ENCODE peak calls at places on chromosomes 6 and 20, in ten cellular contexts. L is spleen, N is foreskin keratinocyte, T is PC-3, C is mucosa of descending colon, J is astrocyte of the spinal cord, R is AG04450, M is endodermal cell, D is ovary, G is choroid plexus epithelial cell. F is an unnamed sample.

GRCh38 chr20:32067234-32067821 is 15.3 kb downstream of the HCK start:
- DNase-seq in C (no peak), D (no peak), L (no peak), R (peak; percentile 36), M (no peak), N (no peak), T (peak; percentile 24), G (peak; percentile 83), J (peak; percentile 47), F (no peak)

GRCh38 chr6:36463686-36464085 is 20.9 kb downstream of the KCTD20 start:
- DNase-seq in R (no peak), M (no peak), T (no peak), L (no peak), J (no peak), N (no peak), D (no peak), G (peak; percentile 47), C (no peak), F (no peak)

GRCh38 chr6:17015551-17016381 is 86.1 kb upstream of the STMND1 start:
- DNase-seq in D (peak; percentile 19), M (no peak), N (no peak), C (peak; percentile 52), L (peak; percentile 84), R (no peak), G (peak; percentile 55), J (no peak), T (no peak), F (no peak)

GRCh38 chr6:107196143-107196542 is 80.8 kb upstream of the BEND3 start:
- DNase-seq in N (no peak), J (no peak), C (no peak), D (no peak), G (no peak), R (no peak), M (no peak), L (no peak), T (no peak), F (no peak)

GRCh38 chr6:21785162-21785561 is 191.6 kb downstream of the SOX4 start:
- DNase-seq in D (no peak), L (no peak), C (no peak), M (no peak), J (no peak), R (no peak), T (no peak), N (no peak), G (no peak), F (no peak)

GRCh38 chr6:35096129-35096852 is 44.8 kb downstream of the TCP11 start:
- DNase-seq in N (peak; percentile 41), G (peak; percentile 70), J (peak; percentile 66), R (peak; percentile 24), C (no peak), L (no peak), D (no peak), T (peak; percentile 80), M (no peak), F (no peak)

GRCh38 chr6:114281496-114281895 is 61.3 kb downstream of the HS3ST5 start:
- DNase-seq in M (no peak), R (no peak), C (no peak), J (no peak), G (no peak), N (no peak), D (no peak), L (no peak), T (no peak), F (no peak)

GRCh38 chr6:6696867-6697531 is 108.5 kb downstream of the LY86 start:
- DNase-seq in L (peak; percentile 86), M (peak; percentile 92), G (peak; percentile 79), R (no peak), C (peak; percentile 90), T (peak; percentile 90), D (peak; percentile 79), J (peak; percentile 72), N (no peak), F (peak; percentile 37)

GRCh38 chr6:28712982-28713381 is 187.3 kb downstream of the GPX5 start:
- DNase-seq in L (no peak), D (no peak), N (no peak), J (no peak), M (no peak), T (no peak), G (no peak), R (no peak), C (no peak), F (no peak)

DNA sequence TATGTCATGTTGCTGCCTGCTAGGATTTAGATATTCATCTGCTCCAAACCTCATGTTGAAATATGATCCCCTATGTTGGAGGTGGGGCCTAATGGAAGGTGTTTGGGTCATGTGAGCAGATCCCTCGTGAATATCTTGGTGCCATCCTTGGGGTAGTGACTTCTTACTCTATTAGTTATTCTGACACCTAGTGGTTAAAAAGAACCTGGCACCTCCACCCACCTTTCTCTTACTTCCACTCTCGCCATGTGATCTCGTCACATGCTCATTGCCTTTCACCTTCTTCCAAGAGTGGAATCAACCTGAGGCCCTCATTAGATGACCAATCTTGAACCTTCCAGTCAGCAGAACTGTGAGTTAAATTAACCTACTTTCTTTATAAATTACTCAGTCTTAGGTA is 549.4 kb upstream of the SYNCRIP start:
- DNase-seq in D (no peak), C (no peak), N (no peak), M (peak; percentile 68), T (peak; percentile 42), G (peak; percentile 6), L (no peak), R (no peak), J (no peak), F (no peak)
- TF ChIP-seq CTCF in D (no peak), C (peak; percentile 16), N (peak; percentile 23), M (peak; percentile 70), T (peak; percentile 58), G (peak; percentile 16), L (no peak), R (peak; percentile 20), J (no peak), F (peak; percentile 33)

GRCh38 chr6:57135885-57136284 is 36.2 kb upstream of the BAG2 start:
- DNase-seq in N (no peak), R (peak; percentile 8), T (no peak), C (no peak), J (peak; percentile 14), G (peak; percentile 14), M (no peak), D (no peak), L (no peak), F (no peak)

GRCh38 chr6:57134954-57135353 is 37.2 kb upstream of the BAG2 start:
- DNase-seq in R (no peak), J (no peak), C (no peak), M (no peak), L (no peak), N (no peak), T (no peak), D (no peak), G (no peak), F (no peak)

GRCh38 chr6:57127763-57128162 is 37.8 kb downstream of the ZNF451 start:
- DNase-seq in R (no peak), J (no peak), N (no peak), M (no peak), G (no peak), D (no peak), C (no peak), T (peak; percentile 6), L (no peak), F (no peak)

GRCh38 chr6:57130784-57131183 is 40.8 kb downstream of the ZNF451 start:
- DNase-seq in G (no peak), R (no peak), N (no peak), M (no peak), L (no peak), J (no peak), D (no peak), T (no peak), C (no peak), F (no peak)
- TF ChIP-seq CTCF in G (no peak), R (peak; percentile 14), N (peak; percentile 8), M (no peak), L (no peak), J (no peak), D (no peak), T (no peak), C (no peak), F (no peak)

GRCh38 chr20:35279040-35279439 is 1.1 kb upstream of the MMP24OS start:
- DNase-seq in G (no peak), C (no peak), J (no peak), L (no peak), D (no peak), R (no peak), N (no peak), T (no peak), M (no peak), F (no peak)

GRCh38 chr20:35276408-35276807 is 1.5 kb downstream of the MMP24OS start:
- DNase-seq in M (no peak), D (no peak), R (no peak), C (no peak), N (no peak), G (no peak), L (no peak), J (no peak), T (no peak), F (no peak)

GRCh38 chr20:35279533-35280174 is 1.7 kb upstream of the MMP24OS start:
- DNase-seq in R (no peak), T (no peak), C (no peak), L (no peak), M (no peak), N (no peak), D (no peak), G (no peak), J (no peak), F (no peak)

GRCh38 chr20:35277127-35277526 is 795 bp downstream of the MMP24OS start:
- DNase-seq in N (no peak), C (no peak), J (no peak), T (no peak), L (peak; percentile 82), M (no peak), R (no peak), G (no peak), D (no peak), F (no peak)

GRCh38 chr20:35277531-35278395 is at the start of gene MMP24OS:
- DNase-seq in G (peak; percentile 88), T (peak; percentile 91), N (no peak), M (peak; percentile 97), C (peak; percentile 95), L (peak; percentile 98), R (peak; percentile 49), J (peak; percentile 83), D (peak; percentile 88), F (peak; percentile 85)
- TF ChIP-seq CTCF in G (peak; percentile 33), T (peak; percentile 18), N (peak; percentile 43), M (peak; percentile 33), C (peak; percentile 9), L (no peak), R (peak; percentile 17), J (peak; percentile 24), D (no peak), F (no peak)

GRCh38 chr20:24780648-24781047 is 168.4 kb upstream of the CST7 start:
- DNase-seq in T (no peak), J (no peak), N (no peak), G (no peak), D (no peak), M (peak; percentile 44), R (no peak), C (no peak), L (peak; percentile 51), F (no peak)
- TF ChIP-seq CTCF in T (no peak), J (peak; percentile 13), N (no peak), G (no peak), D (no peak), M (no peak), R (no peak), C (no peak), L (no peak), F (no peak)

F was measured in mesothelial cell of epicardium.